ENCODE peak calls at places on chromosome 4, in seven cellular contexts. D is pancreas, V is OCI-LY7, Q is ovary, E is esophagus squamous epithelium, H is IMR-90, J is psoas muscle. W is an unnamed sample. For H3K9me3, the result is how much of the 10 kb centered on the place peaks cover.

GRCh38 chr4:101953949-101954348 is 163.4 kb downstream of the BANK1 start:
- DNase-seq in D (no peak), V (no peak), Q (no peak), E (no peak), H (peak), J (no peak), W (no peak)

GRCh38 chr4:171966356-171966755 is 153.2 kb downstream of the GALNTL6 start:
- DNase-seq in D (no peak), V (no peak), Q (no peak), E (no peak), H (no peak), J (no peak), W (no peak)

GRCh38 chr4:26624042-26624441 is 40.2 kb downstream of the TBC1D19 start:
- DNase-seq in D (no peak), V (no peak), Q (no peak), E (no peak), H (no peak), J (no peak), W (no peak)

GRCh38 chr4:168666531-168666930 is 169.7 kb downstream of the PALLD start:
- DNase-seq in D (no peak), V (no peak), Q (no peak), E (no peak), H (peak), J (no peak), W (no peak)

GRCh38 chr4:87003266-87003665 is 68.5 kb downstream of the AFF1 start:
- DNase-seq in D (no peak), V (no peak), Q (no peak), E (no peak), H (no peak), J (no peak), W (no peak)

GRCh38 chr4:16939178-16939577 is 40.7 kb upstream of the LDB2 start:
- DNase-seq in D (no peak), V (no peak), Q (no peak), E (no peak), H (no peak), J (no peak), W (no peak)

GRCh38 chr4:27123050-27123768 is 262.6 kb downstream of the STIM2 start:
- DNase-seq in D (no peak), V (no peak), Q (no peak), E (no peak), H (no peak), J (no peak), W (no peak)

GRCh38 chr4:1216869-1217294 is 32.0 kb downstream of the CTBP1 start:
- DNase-seq in D (no peak), V (peak), Q (no peak), E (no peak), H (no peak), J (peak), W (no peak)

GRCh38 chr4:41072021-41072777 is 142.1 kb downstream of the APBB2 start:
- DNase-seq in D (no peak), V (no peak), Q (no peak), E (no peak), H (no peak), J (no peak), W (no peak)

GRCh38 chr4:139875456-139875855 is 209.8 kb downstream of the MGST2 start:
- DNase-seq in D (no peak), V (no peak), Q (no peak), E (no peak), H (no peak), J (no peak), W (no peak)

GRCh38 chr4:90281956-90282355 is 154.8 kb downstream of the CCSER1 start:
- DNase-seq in D (no peak), V (no peak), Q (no peak), E (no peak), H (no peak), J (no peak), W (no peak)

GRCh38 chr4:41009411-41009810 is 204.9 kb downstream of the APBB2 start:
- DNase-seq in D (no peak), V (no peak), Q (no peak), E (no peak), H (peak), J (no peak), W (no peak)

GRCh38 chr4:3041192-3042142 is 32.9 kb downstream of the HTT-AS start:
- DNase-seq in D (no peak), V (peak), Q (peak), E (no peak), H (peak), J (peak), W (peak)

GRCh38 chr4:80192937-80193336 is 4.4 kb upstream of the PRDM8 start:
- DNase-seq in D (no peak), V (no peak), Q (no peak), E (no peak), H (peak), J (no peak), W (no peak)

GRCh38 chr4:25951390-25951952 is 37.5 kb downstream of the SMIM20 start:
- DNase-seq in D (no peak), V (no peak), Q (no peak), E (no peak), H (no peak), J (no peak), W (no peak)

GRCh38 chr4:42985971-42986370 is 93.5 kb downstream of the GRXCR1 start:
- DNase-seq in D (no peak), V (no peak), Q (no peak), E (no peak), H (no peak), J (no peak), W (no peak)

GRCh38 chr4:185381794-185382193 is 13.9 kb downstream of the LRP2BP start:
- DNase-seq in D (no peak), V (no peak), Q (no peak), E (no peak), H (peak), J (no peak), W (no peak)

GRCh38 chr4:10095296-10095991 is 21.2 kb downstream of the WDR1 start:
- DNase-seq in D (no peak), V (no peak), Q (no peak), E (no peak), H (no peak), J (peak), W (no peak)

GRCh38 chr4:168076989-168077725 is 15.2 kb upstream of the ANXA10 start:
- DNase-seq in D (peak), V (peak), Q (peak), E (no peak), H (peak), J (peak), W (no peak)

GRCh38 chr4:147378780-147379179 is 102.1 kb upstream of the EDNRA start:
- DNase-seq in D (no peak), V (no peak), Q (no peak), E (no peak), H (no peak), J (no peak), W (no peak)

GRCh38 chr4:8230033-8230432 is 30.9 kb downstream of the SH3TC1 start:
- DNase-seq in D (no peak), V (no peak), Q (no peak), E (no peak), H (no peak), J (no peak), W (no peak)

GRCh38 chr4:8232748-8233147 is 33.7 kb downstream of the SH3TC1 start:
- DNase-seq in D (no peak), V (no peak), Q (no peak), E (no peak), H (no peak), J (no peak), W (no peak)

GRCh38 chr4:8231551-8232049 is 32.5 kb downstream of the SH3TC1 start:
- DNase-seq in D (no peak), V (no peak), Q (no peak), E (no peak), H (no peak), J (no peak), W (no peak)

GRCh38 chr4:8229341-8229975 is 30.4 kb downstream of the SH3TC1 start:
- DNase-seq in D (no peak), V (no peak), Q (no peak), E (no peak), H (no peak), J (no peak), W (no peak)

DNA sequence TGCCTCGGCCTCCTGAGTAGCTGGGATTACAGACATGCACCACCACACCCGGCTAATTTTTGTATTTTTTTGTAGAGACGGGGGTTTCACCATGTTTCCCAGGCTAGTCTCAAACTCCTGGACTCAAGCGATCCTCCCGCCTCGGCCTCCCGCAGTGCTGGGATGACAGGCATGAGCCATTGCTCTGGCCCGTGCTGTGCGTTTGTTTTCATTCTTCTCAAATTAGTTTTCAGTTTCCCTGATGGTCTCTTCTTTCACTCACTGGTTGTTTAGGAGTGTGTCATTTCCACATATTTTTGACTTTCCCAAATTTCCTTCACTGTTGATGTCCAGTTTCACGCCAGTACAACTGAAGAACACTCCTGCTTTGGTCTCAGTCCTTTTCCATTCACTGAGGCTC is 31.8 kb downstream of the SH3TC1 start:
- DNase-seq in D (no peak), V (no peak), Q (no peak), E (no peak), H (peak), J (no peak), W (no peak)
- H3K4me3 ChIP-seq in D (no peak), V (no peak), Q (no peak), E (no peak), H (no peak), J (no peak), W (no peak)

GRCh38 chr4:35965300-35965699 is 279.0 kb downstream of the ARAP2 start:
- DNase-seq in D (no peak), V (no peak), Q (no peak), E (no peak), H (no peak), J (no peak), W (no peak)
- TF ChIP-seq CTCF in D (no peak), V (no peak), Q (no peak), E (no peak), H (no peak), J (no peak), W (no peak)

GRCh38 chr4:30413915-30414314 is 306.3 kb upstream of the PCDH7 start:
- DNase-seq in D (no peak), V (no peak), Q (no peak), E (no peak), H (no peak), J (no peak), W (no peak)
- H3K9me3 ChIP-seq in D (under half), V (under half), Q (under half), E (under half), H (under half), J (under half), W (under half)

DNA sequence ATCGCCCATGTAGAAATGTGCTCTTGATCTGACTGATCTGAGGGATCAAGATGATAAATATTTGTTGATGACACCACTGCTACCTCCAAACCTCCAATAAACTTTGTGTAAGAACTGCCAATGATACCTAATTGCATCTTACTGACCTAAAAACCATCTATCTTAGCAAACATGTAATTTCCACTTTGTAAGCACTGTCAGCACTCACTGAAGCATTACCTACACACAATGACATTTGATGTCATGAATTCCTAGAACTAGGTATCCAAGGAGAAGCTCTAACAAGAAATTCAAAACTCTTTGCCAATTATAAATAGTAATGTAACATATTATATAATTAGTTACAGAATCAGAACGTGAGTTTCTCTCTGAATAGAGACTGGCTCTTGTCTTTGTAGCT is 232.6 kb upstream of the NEIL3 start:
- DNase-seq in D (no peak), V (no peak), Q (no peak), E (no peak), H (no peak), J (no peak), W (no peak)
- H3K4me3 ChIP-seq in D (no peak), V (no peak), Q (no peak), E (no peak), H (no peak), J (no peak), W (no peak)

GRCh38 chr4:7985072-7985471 is 45.4 kb upstream of the AFAP1 start:
- DNase-seq in D (no peak), V (no peak), Q (no peak), E (no peak), H (no peak), J (no peak), W (no peak)
- TF ChIP-seq CTCF in D (no peak), V (no peak), Q (no peak), E (no peak), H (no peak), J (no peak), W (no peak)

DNA sequence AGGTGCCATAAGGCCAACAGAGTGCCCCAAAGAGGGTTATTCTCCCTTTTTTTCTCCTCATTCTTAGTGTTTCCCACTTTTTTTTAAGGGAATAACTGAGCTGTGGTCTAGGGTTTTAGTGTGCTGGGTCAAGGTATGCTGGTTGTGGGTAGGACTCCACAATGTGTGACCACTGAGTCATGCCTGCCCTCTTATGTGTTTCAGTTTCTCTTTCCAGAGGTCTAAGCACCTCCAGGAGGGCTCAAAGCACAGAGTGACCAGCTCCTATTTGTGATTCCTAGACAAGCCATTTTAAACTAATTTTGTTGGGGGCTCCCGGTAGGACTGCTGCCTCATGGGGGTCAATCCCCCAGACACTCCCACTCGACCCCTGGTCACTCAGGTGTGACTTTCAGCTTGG is 80.5 kb upstream of the GC start:
- DNase-seq in D (no peak), V (no peak), Q (no peak), E (no peak), H (no peak), J (no peak), W (no peak)
- H3K9me3 ChIP-seq in D (under half), V (under half), Q (under half), E (under half), H (under half), J (under half), W (under half)